ENCODE peak calls at places on chromosome 11, in four cellular contexts. X, O, G and S are unnamed samples.

GRCh38 chr11:66221012-66221411 is 47.4 kb upstream of the RAB1B start:
- DNase-seq in X (no peak), O (no peak), G (no peak), S (no peak)

GRCh38 chr11:46039990-46040389 is 81.3 kb downstream of the PHF21A start:
- DNase-seq in X (no peak), O (peak; percentile 69), G (no peak), S (no peak)

GRCh38 chr11:88522624-88523361 is 185.3 kb upstream of the CTSC start:
- DNase-seq in X (no peak), O (no peak), G (no peak), S (no peak)

GRCh38 chr11:74010306-74010981 is 1.6 kb upstream of the UCP3 start:
- DNase-seq in X (no peak), O (no peak), G (no peak), S (peak; percentile 46)

GRCh38 chr11:73185680-73186293 is 32.3 kb upstream of the P2RY2 start:
- DNase-seq in X (no peak), O (peak; percentile 69), G (peak; percentile 76), S (no peak)

GRCh38 chr11:70550456-70551195 is 152.3 kb downstream of the CTTN start:
- DNase-seq in X (no peak), O (no peak), G (no peak), S (no peak)

GRCh38 chr11:74739546-74740270 is 8.5 kb upstream of the CHRDL2 start:
- DNase-seq in X (no peak), O (peak; percentile 73), G (peak; percentile 87), S (peak; percentile 56)

GRCh38 chr11:127943763-127944162 is 643.6 kb downstream of the ETS1 start:
- DNase-seq in X (no peak), O (no peak), G (no peak), S (no peak)

GRCh38 chr11:20671856-20672546 is 2.6 kb downstream of the NELL1 start:
- DNase-seq in X (peak; percentile 37), O (no peak), G (peak; percentile 31), S (no peak)

GRCh38 chr11:69296890-69297224 is 2.9 kb downstream of the MYEOV start:
- DNase-seq in X (no peak), O (no peak), G (no peak), S (no peak)

GRCh38 chr11:69297225-69297925 is 3.4 kb downstream of the MYEOV start:
- DNase-seq in X (peak; percentile 97), O (peak; percentile 99), G (peak; percentile 93), S (peak; percentile 76)

GRCh38 chr11:69295079-69295994 is 1.4 kb downstream of the MYEOV start:
- DNase-seq in X (no peak), O (no peak), G (no peak), S (no peak)

GRCh38 chr11:69294621-69295078 is 695 bp downstream of the MYEOV start:
- DNase-seq in X (no peak), O (no peak), G (no peak), S (no peak)

DNA sequence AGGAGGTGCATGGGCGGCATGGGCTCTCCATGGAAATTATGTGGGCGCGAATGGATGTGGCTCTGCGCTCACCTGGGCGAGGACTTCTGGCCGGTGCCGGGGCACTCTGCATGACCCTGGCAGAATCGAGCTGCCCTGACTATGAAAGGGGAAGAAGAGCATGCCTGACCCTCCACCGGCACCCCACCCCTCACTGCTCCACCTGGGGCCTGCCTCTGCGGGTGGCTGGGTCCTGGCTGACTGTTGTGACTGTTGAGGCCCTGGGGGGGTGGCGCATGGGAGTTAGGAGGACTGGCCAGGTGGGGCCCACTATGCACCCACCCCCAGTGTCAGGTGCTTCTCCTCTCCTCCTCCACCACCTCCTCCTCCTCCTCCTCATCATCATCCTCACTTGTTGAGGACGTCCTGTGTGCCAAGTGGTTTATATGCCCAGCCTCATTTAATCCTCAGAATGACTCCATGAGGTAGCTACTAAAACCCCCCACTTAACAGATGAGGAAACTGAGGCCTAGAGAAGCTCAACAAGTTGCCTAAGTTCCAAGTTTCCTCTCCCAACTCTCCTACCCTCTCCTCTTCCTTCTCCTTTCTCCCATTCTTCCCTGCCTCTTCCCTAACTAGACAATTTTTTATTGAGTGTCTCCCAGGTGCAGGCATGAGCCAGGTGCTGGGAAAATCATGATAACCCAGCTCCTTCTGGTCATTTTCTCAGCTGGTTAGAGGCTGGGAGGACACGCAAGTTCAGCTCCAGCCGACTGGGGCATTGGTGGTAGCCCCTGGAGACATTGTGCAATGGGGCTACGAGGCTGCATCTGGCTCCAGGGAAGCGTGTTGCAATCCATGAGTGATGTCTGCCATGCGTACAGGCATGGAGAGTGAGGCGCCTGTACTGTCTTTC is 2.3 kb downstream of the MYEOV start:
- DNase-seq in X (no peak), O (peak; percentile 74), G (no peak), S (no peak)
- TF ChIP-seq POLR2A in X (no peak), O (no peak), G (no peak), S (no peak)

GRCh38 chr11:60923326-60923725 is 934 bp upstream of the TMEM132A start:
- DNase-seq in X (no peak), O (no peak), G (no peak), S (no peak)

GRCh38 chr11:60924110-60924905 is at the start of gene TMEM132A:
- DNase-seq in X (no peak), O (peak; percentile 68), G (peak; percentile 93), S (no peak)

GRCh38 chr11:60923800-60924109 is 505 bp upstream of the TMEM132A start:
- DNase-seq in X (no peak), O (no peak), G (no peak), S (no peak)

GRCh38 chr11:60921777-60922335 is 2.4 kb upstream of the TMEM132A start:
- DNase-seq in X (no peak), O (no peak), G (no peak), S (no peak)

GRCh38 chr11:60922906-60923305 is 1.4 kb upstream of the TMEM132A start:
- DNase-seq in X (no peak), O (no peak), G (no peak), S (no peak)
- TF ChIP-seq POLR2A in X (no peak), O (no peak), G (no peak), S (no peak)

DNA sequence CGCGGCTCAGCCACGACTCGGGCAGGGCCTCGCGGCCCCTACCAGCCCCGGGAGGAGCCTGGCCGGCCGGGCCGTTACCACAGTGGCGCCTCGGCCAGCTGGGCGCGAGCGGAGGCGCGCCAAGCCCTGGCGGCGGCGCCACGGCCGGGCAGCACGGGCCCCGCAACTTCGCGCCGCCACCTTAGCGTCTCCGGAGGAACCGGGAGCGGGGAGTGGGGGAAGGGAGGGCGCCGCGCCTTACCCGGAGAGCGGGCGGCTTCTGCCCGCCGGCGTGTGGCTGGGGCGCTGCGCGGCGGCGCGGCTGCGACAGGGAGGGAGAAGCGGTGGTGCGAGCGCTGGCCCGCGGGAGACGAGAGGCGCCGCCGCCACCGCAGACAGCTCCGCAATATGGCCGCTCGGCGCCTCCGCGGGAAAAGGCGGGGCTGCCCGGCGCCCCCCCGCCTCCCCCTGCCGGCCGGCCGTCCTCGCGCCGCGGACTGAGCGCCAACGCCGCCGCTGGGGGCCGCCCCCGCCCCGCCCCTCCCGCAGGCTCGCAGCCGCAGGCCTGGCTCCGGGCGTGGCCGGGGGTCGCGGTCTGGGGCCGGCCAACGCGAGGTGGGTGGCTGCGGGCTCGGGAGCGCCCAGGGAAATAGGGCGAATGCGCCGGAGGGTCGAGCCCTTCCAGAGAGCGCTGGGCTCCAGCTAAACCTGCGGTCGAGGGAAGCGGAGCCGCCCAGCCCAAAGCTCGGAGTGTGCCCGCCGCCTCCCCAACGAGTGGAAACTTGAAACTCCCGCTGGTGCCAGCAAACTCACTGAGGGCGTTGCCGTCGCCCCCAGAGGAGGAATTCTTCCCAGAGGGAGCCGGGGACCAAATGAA is at the start of gene RDX:
- DNase-seq in X (no peak), O (peak; percentile 63), G (peak; percentile 70), S (peak; percentile 88)
- TF ChIP-seq POLR2A in X (peak; percentile 37), O (peak; percentile 76), G (peak; percentile 59), S (peak; percentile 50)

GRCh38 chr11:102004220-102004619 is 43.0 kb upstream of the CFAP300 start:
- DNase-seq in X (no peak), O (no peak), G (no peak), S (no peak)
- TF ChIP-seq POLR2A in X (no peak), O (no peak), G (no peak), S (no peak)

DNA sequence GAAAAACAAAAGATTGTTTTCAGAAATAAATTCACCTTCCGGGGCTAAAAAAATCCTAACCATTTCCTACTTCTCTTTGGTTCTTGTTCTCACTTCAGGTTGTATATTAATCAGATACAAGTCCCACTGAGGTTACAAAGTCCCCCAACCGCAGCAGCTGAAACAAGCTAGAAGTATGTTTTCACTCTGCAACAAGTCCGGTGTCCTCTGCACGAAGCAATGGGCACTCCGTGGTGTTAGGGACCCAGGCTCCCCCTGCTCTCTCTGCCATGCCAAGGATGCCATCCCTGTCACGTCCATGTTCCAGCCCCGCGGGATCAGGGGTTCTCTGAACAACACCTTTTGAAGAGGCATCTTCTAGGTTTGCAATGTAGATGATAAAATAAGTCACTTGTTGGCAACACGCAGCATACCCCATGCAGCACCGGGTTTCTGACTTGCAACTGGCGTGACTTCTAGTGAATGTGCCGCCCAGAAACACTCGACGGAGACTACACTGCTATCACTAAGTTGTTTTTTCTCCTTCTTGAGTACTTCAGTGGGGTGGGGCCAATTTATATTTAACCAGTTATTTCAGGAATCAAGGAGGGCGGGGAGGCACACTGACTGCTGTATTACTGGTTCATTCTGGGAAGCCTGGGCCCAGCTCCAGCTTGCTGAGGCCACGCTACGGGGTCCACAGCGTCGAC is 25.4 kb upstream of the GSTP1 start:
- DNase-seq in X (no peak), O (no peak), G (no peak), S (no peak)
- TF ChIP-seq POLR2A in X (no peak), O (no peak), G (no peak), S (no peak)

GRCh38 chr11:77193167-77193566 is 65.1 kb downstream of the MYO7A start:
- DNase-seq in X (no peak), O (no peak), G (no peak), S (no peak)

GRCh38 chr11:77191429-77191822 is 63.4 kb downstream of the MYO7A start:
- DNase-seq in X (no peak), O (peak; percentile 2), G (peak; percentile 83), S (no peak)

GRCh38 chr11:77190331-77191075 is 62.5 kb downstream of the MYO7A start:
- DNase-seq in X (no peak), O (no peak), G (no peak), S (no peak)

GRCh38 chr11:77193915-77194830 is 66.1 kb downstream of the MYO7A start:
- DNase-seq in X (no peak), O (no peak), G (no peak), S (no peak)

DNA sequence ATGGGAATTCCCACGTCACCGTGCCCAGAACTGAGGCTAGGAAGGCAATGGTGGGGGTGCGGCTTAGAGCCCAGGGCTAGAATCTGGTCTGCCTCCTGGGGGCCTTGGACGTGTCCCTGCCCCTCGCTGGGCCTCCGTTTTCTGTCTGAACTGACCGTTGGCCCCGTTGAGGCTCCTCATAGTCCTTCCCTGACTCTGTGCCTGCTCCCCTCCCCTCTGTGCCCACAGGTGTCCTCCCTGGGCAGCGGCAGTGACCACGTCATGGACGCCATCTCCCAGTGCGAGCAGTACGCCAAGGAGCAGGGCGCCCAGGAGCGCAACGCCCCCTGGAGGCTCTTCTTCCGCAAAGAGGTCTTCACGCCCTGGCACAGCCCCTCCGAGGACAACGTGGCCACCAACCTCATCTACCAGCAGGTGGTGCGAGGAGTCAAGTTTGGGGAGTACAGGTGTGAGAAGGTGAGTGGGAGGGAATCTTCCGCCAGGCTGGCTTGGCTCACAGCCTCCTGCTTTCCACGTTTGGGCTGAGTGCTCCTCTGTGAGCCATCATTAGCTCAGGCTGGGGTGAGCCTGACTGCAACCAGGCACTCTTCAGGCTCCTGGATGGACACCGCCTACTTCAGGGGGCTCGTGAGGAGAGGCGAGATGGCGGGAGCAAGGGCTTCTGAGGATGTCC is 63.9 kb downstream of the MYO7A start:
- DNase-seq in X (no peak), O (peak; percentile 20), G (peak; percentile 95), S (peak; percentile 29)
- TF ChIP-seq POLR2A in X (no peak), O (no peak), G (peak; percentile 71), S (no peak)

GRCh38 chr11:10933455-10934292 is 75.8 kb upstream of the ZBED5 start:
- DNase-seq in X (peak; percentile 97), O (peak; percentile 92), G (peak; percentile 90), S (peak; percentile 80)
- TF ChIP-seq POLR2A in X (no peak), O (peak; percentile 58), G (peak; percentile 18), S (no peak)